ENCODE peak calls at places on chromosomes 6 and 20, in six cellular contexts. L, T, K, B, J and X are unnamed samples. For H3K36me3, the result is how much of the 10 kb centered on the place peaks cover.

GRCh38 chr6:17277256-17277655 is 3.9 kb upstream of the RBM24 start:
- DNase-seq in K (no peak), B (no peak), T (no peak), J (no peak), L (no peak), X (no peak)

GRCh38 chr6:35719830-35720733 is 16.8 kb upstream of the ARMC12 start:
- DNase-seq in K (peak), T (no peak), J (peak), L (no peak), B (no peak), X (peak)

GRCh38 chr20:33969563-33969962 is 24.1 kb upstream of the RALY start:
- DNase-seq in T (no peak), L (no peak), J (no peak), B (no peak), K (no peak), X (no peak)

GRCh38 chr20:64058536-64058935 is 4.5 kb upstream of the TCEA2 start:
- DNase-seq in K (no peak), L (no peak), B (no peak), J (no peak), T (no peak), X (no peak)

GRCh38 chr6:8990075-8990474 is 554.7 kb upstream of the SLC35B3 start:
- DNase-seq in T (no peak), K (no peak), L (no peak), J (no peak), B (no peak), X (no peak)

GRCh38 chr20:58389324-58389967 is 417 bp downstream of the VAPB start:
- DNase-seq in B (peak), T (no peak), K (peak), L (no peak), J (no peak), X (no peak)

GRCh38 chr6:32058511-32058963 is 20.3 kb downstream of the CYP21A2 start:
- DNase-seq in K (no peak), T (no peak), B (no peak), J (no peak), L (no peak), X (no peak)

GRCh38 chr6:38436726-38437465 is 202.8 kb downstream of the BTBD9 start:
- DNase-seq in B (no peak), J (no peak), L (no peak), T (no peak), K (peak), X (no peak)

GRCh38 chr6:107618672-107619071 is 128.8 kb downstream of the SOBP start:
- DNase-seq in J (peak), L (no peak), K (no peak), B (no peak), T (no peak), X (peak)

DNA sequence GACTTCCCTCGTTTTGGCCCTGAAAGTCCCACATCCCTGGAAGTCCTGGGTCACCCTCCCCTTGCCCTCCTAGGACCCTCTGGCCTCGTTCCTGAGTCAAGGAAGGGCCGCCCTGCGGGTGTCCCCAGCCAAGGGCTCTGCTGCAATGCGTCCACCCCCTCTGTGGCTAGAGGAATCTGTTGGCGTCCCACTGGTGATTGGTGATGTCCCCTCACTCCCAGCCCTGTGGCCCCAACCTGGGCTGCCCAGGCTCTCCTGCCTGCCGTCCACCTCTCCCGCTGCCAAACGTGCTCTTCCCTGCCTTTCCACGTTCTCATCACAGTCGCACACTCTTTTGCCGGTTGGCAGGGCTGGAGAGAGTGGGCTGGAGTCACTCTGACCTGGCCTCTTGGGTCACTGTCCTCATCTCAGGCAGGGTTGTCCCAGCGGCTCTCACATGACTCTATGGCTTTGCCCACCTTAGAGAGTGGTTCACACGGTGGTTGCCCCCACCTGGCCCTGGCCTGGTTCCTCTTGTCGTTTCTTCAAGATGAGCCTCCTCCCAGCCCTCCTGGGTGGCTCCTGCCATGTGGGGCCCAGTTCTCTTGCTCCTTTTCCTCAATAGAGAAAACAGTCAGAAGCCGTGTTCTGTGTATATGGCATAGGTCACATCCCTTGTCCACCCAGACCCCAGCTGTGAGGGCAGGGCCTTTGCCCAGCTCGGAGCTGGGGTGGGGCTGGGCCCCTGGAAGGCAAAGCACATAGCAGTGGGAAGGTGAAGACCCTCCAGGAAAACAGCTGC is 100.9 kb downstream of the TMEM242 start:
- DNase-seq in B (no peak), T (peak), L (no peak), K (no peak), J (no peak), X (no peak)
- TF ChIP-seq CTCF in B (no peak), T (no peak), L (no peak), K (no peak), J (no peak), X (no peak)

DNA sequence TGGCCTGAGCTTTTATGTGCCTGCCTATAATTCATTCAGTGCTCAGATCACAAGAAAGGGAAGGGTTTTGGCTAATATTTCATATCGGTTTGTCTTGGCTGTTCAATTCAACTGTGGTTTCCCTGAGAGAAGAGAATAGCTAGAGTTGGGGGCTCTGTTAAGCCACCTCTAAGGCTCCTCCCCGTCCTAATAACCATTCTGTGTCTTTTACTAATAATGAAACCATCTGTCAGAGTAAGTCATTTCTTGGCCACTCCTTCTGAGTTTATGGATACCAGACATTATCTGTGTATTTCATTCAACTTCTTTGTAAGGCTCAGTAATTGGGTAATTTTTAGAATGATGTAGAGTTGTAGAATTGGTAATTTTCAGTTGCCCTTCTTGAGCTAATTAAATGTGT is 5.2 kb downstream of the STX11 start:
- DNase-seq in K (no peak), T (no peak), L (no peak), B (no peak), J (no peak), X (no peak)
- H3K36me3 ChIP-seq in K (under half), T (under half), L (under half), B (under half), J (under half), X (under half)

GRCh38 chr6:2845880-2846208 is 4.2 kb upstream of the SERPINB1 start:
- DNase-seq in J (no peak), L (no peak), K (no peak), T (no peak), B (no peak), X (no peak)
- H3K4me3 ChIP-seq in J (peak), L (no peak), K (no peak), T (no peak), B (no peak), X (no peak)

GRCh38 chr6:1477432-1478090 is 88.2 kb downstream of the FOXF2 start:
- DNase-seq in J (no peak), B (no peak), L (no peak), K (peak), T (no peak), X (no peak)
- TF ChIP-seq CTCF in J (no peak), B (no peak), L (no peak), K (peak), T (no peak), X (no peak)

DNA sequence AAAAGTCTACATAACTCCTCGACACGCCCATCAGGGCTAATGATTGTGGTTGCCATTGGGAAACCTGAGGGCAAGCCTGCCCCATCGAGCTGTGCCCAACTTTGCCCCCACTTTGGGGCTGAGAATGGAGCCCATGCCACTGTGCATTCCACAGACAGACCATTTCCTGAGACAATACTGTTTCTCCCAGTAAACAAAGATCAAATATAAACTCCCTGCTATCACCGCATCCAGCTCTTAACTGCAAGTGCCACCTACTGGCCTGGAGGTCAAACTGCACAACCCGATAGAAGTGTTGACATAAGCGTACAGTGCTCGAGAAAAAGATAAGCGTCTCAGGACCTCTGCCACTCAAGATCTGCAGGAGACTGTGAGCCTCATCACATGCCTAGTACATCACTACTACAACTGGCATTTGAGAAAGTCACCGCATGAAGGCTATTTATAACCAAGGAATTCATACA is 4.7 kb upstream of the DEFB126 start:
- DNase-seq in L (no peak), J (no peak), T (no peak), B (peak), K (no peak), X (peak)
- H3K36me3 ChIP-seq in L (under half), J (under half), T (under half), B (under half), K (under half), X (under half)

DNA sequence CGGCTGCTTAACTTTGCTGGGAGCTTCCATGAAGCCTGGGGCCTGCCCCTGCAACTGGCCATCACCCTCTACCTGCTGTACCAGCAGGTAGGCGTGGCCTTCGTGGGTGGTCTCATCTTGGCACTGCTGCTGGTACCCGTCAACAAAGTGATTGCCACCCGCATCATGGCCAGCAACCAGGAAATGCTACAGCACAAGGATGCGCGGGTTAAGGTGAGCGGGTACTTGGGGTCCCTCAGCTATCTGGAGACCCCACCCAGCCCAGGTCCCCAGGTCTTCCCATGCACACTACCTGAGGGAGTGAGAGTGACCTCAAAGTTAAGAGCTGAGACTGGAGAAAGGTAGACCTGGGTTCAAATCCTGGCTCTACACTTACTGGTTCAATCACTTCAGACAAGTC is 5.8 kb downstream of the ABCC10 start:
- DNase-seq in K (no peak), L (no peak), B (no peak), J (no peak), T (no peak), X (no peak)
- H3K4me3 ChIP-seq in K (no peak), L (no peak), B (no peak), J (no peak), T (no peak), X (no peak)